ENCODE peak calls at places on chromosomes 1 and 21, in five cellular contexts. X is occipital lobe, Z is T follicular helper cell, J is GDM1, S is astrocyte. T is an unnamed sample.
A peak's percentile ranks its signal among the peaks of the same experiment; 100 is the strongest.

GRCh38 chr1:154155282-154155681 is 409 bp upstream of the NUP210L start:
- DNase-seq in Z (no peak), J (no peak), S (no peak), X (no peak), T (no peak)

GRCh38 chr1:103459385-103459784 is 66.1 kb upstream of the RNPC3 start:
- DNase-seq in Z (no peak), S (peak; percentile 55), J (no peak), X (no peak), T (no peak)

GRCh38 chr21:16842716-16843115 is 670.1 kb upstream of the CXADR start:
- DNase-seq in J (no peak), Z (no peak), X (no peak), S (no peak), T (no peak)

GRCh38 chr1:76998582-76999189 is 131.4 kb downstream of the ST6GALNAC5 start:
- DNase-seq in S (peak; percentile 85), X (no peak), J (no peak), Z (no peak), T (no peak)

GRCh38 chr1:221712198-221712684 is 29.6 kb downstream of the DUSP10 start:
- DNase-seq in X (no peak), J (peak; percentile 17), S (peak; percentile 97), Z (peak; percentile 46), T (no peak)

GRCh38 chr1:109559995-109560394 is 11.6 kb downstream of the GNAI3 start:
- DNase-seq in X (no peak), Z (no peak), S (no peak), J (no peak), T (no peak)

GRCh38 chr1:29517251-29518080 is 281.1 kb downstream of the PTPRU start:
- DNase-seq in J (no peak), X (no peak), S (no peak), Z (no peak), T (no peak)

GRCh38 chr1:12301518-12302237 is 71.8 kb downstream of the VPS13D start:
- DNase-seq in X (no peak), Z (no peak), J (no peak), S (no peak), T (no peak)

GRCh38 chr1:246002725-246003441 is 504.2 kb downstream of the SMYD3 start:
- DNase-seq in Z (peak; percentile 76), J (peak; percentile 54), S (peak; percentile 73), X (peak; percentile 45), T (peak; percentile 23)

GRCh38 chr1:6727535-6727934 is 25.9 kb upstream of the DNAJC11 start:
- DNase-seq in J (peak; percentile 52), X (no peak), Z (peak; percentile 30), S (no peak), T (no peak)

GRCh38 chr1:231918239-231919015 is 291.8 kb downstream of the DISC1 start:
- DNase-seq in X (no peak), Z (no peak), J (no peak), S (peak; percentile 85), T (no peak)

GRCh38 chr1:166145496-166145895 is 21.3 kb downstream of the FAM78B start:
- DNase-seq in J (no peak), S (peak; percentile 95), Z (no peak), X (no peak), T (no peak)

GRCh38 chr1:48182441-48182840 is 40.1 kb upstream of the SLC5A9 start:
- DNase-seq in Z (no peak), J (no peak), X (no peak), S (no peak), T (no peak)

GRCh38 chr1:53219711-53220110 is 723 bp downstream of the CZIB start:
- DNase-seq in J (no peak), S (no peak), X (no peak), Z (no peak), T (no peak)

GRCh38 chr1:150159550-150159949 is 9.8 kb downstream of the PLEKHO1 start:
- DNase-seq in S (no peak), X (no peak), J (peak; percentile 20), Z (no peak), T (peak; percentile 39)

GRCh38 chr1:239858058-239858457 is 233.6 kb upstream of the FMN2 start:
- DNase-seq in S (peak; percentile 67), J (no peak), Z (no peak), X (no peak), T (no peak)

GRCh38 chr21:28627691-28628090 is 365.0 kb downstream of the LTN1 start:
- DNase-seq in S (no peak), Z (no peak), X (no peak), J (no peak), T (no peak)

GRCh38 chr1:110148961-110149360 is 1.3 kb upstream of the SLC6A17 start:
- DNase-seq in X (no peak), J (no peak), Z (no peak), S (no peak), T (no peak)

GRCh38 chr1:63935148-63935547 is 161.3 kb downstream of the ROR1 start:
- DNase-seq in Z (no peak), X (no peak), J (no peak), S (no peak), T (no peak)

GRCh38 chr1:94169126-94169525 is 48.2 kb upstream of the ABCA4 start:
- DNase-seq in Z (no peak), J (no peak), S (no peak), X (no peak), T (no peak)

GRCh38 chr1:203197625-203198024 is 11.1 kb upstream of the CHI3L1 start:
- DNase-seq in S (peak; percentile 92), J (no peak), X (no peak), Z (no peak), T (no peak)

GRCh38 chr1:2980073-2980791 is 41.0 kb upstream of the ACTRT2 start:
- DNase-seq in X (no peak), S (no peak), Z (no peak), J (no peak), T (no peak)

GRCh38 chr1:16017461-16018303 is at the start of gene HSPB7:
- DNase-seq in Z (no peak), J (no peak), S (peak; percentile 60), X (peak; percentile 19), T (no peak)

GRCh38 chr1:54701066-54701465 is 14.6 kb upstream of the TTC4 start:
- DNase-seq in X (no peak), J (no peak), S (no peak), Z (no peak), T (no peak)

GRCh38 chr1:113123737-113124136 is 50.7 kb downstream of the LRIG2 start:
- DNase-seq in S (peak; percentile 68), J (no peak), Z (no peak), X (no peak), T (no peak)

GRCh38 chr1:209652873-209653401 is 712 bp upstream of the LAMB3 start:
- DNase-seq in Z (no peak), J (peak; percentile 61), X (peak; percentile 66), S (peak; percentile 67), T (no peak)

GRCh38 chr21:32562915-32563314 is 22.4 kb downstream of the TCP10L start:
- DNase-seq in Z (no peak), X (no peak), J (no peak), S (no peak), T (no peak)

GRCh38 chr1:183185941-183186490 is at the start of gene LAMC2:
- DNase-seq in J (no peak), S (peak; percentile 66), X (no peak), Z (no peak), T (no peak)

GRCh38 chr1:207828485-207829158 is 76.8 kb downstream of the CD46 start:
- DNase-seq in J (peak; percentile 89), S (peak; percentile 55), Z (peak; percentile 54), X (peak; percentile 49), T (peak; percentile 97)

GRCh38 chr1:37362990-37363389 is 111.4 kb upstream of the ZC3H12A start:
- DNase-seq in J (no peak), Z (no peak), X (no peak), S (no peak), T (no peak)

GRCh38 chr1:46611691-46612221 is 4.9 kb downstream of the MOB3C start:
- DNase-seq in Z (no peak), X (no peak), J (no peak), S (no peak), T (no peak)